ENCODE peak calls at places on chromosome 13, in four cellular contexts. One of them, this sample, is unnamed.

GRCh38 chr13:86142080-86142479 is 342.9 kb upstream of the SLITRK6 start:
- DNase-seq in CD4-positive, CD25-positive, alpha-beta regulatory T cell: no peak
- DNase-seq in heart right ventricle: no peak
- DNase-seq in esophagus muscularis mucosa: no peak
- DNase-seq in this sample: no peak

GRCh38 chr13:41291246-41291645 is 19.8 kb upstream of the NAA16 start:
- DNase-seq in CD4-positive, CD25-positive, alpha-beta regulatory T cell: no peak
- DNase-seq in heart right ventricle: no peak
- DNase-seq in esophagus muscularis mucosa: no peak
- DNase-seq in this sample: no peak

GRCh38 chr13:33676700-33677048 is 141.3 kb upstream of the RFC3 start:
- DNase-seq in CD4-positive, CD25-positive, alpha-beta regulatory T cell: no peak
- DNase-seq in heart right ventricle: peak; percentile 64
- DNase-seq in esophagus muscularis mucosa: no peak
- DNase-seq in this sample: peak; percentile 80

GRCh38 chr13:112887557-112887991 is 81.4 kb upstream of the MCF2L start:
- DNase-seq in CD4-positive, CD25-positive, alpha-beta regulatory T cell: no peak
- DNase-seq in heart right ventricle: no peak
- DNase-seq in esophagus muscularis mucosa: no peak
- DNase-seq in this sample: no peak

GRCh38 chr13:113782472-113782871 is 23.4 kb downstream of the TMEM255B start:
- DNase-seq in CD4-positive, CD25-positive, alpha-beta regulatory T cell: no peak
- DNase-seq in heart right ventricle: no peak
- DNase-seq in esophagus muscularis mucosa: no peak
- DNase-seq in this sample: no peak

GRCh38 chr13:112711528-112712265 is 21.9 kb downstream of the ATP11A start:
- DNase-seq in CD4-positive, CD25-positive, alpha-beta regulatory T cell: no peak
- DNase-seq in heart right ventricle: peak; percentile 88
- DNase-seq in esophagus muscularis mucosa: peak; percentile 96
- DNase-seq in this sample: peak; percentile 87

GRCh38 chr13:71644579-71644978 is 222.4 kb downstream of the DACH1 start:
- DNase-seq in CD4-positive, CD25-positive, alpha-beta regulatory T cell: no peak
- DNase-seq in heart right ventricle: no peak
- DNase-seq in esophagus muscularis mucosa: no peak
- DNase-seq in this sample: no peak

GRCh38 chr13:31209172-31209818 is 9.5 kb downstream of the B3GLCT start:
- DNase-seq in CD4-positive, CD25-positive, alpha-beta regulatory T cell: no peak
- DNase-seq in heart right ventricle: peak; percentile 80
- DNase-seq in esophagus muscularis mucosa: peak; percentile 92
- DNase-seq in this sample: peak; percentile 82

GRCh38 chr13:79749985-79750551 is 269.1 kb downstream of the NDFIP2 start:
- DNase-seq in CD4-positive, CD25-positive, alpha-beta regulatory T cell: no peak
- DNase-seq in heart right ventricle: peak; percentile 53
- DNase-seq in esophagus muscularis mucosa: no peak
- DNase-seq in this sample: peak; percentile 66

GRCh38 chr13:31824705-31825512 is 85.6 kb downstream of the RXFP2 start:
- DNase-seq in CD4-positive, CD25-positive, alpha-beta regulatory T cell: no peak
- DNase-seq in heart right ventricle: peak; percentile 37
- DNase-seq in esophagus muscularis mucosa: no peak
- DNase-seq in this sample: no peak

GRCh38 chr13:98749501-98749900 is 3.0 kb downstream of the SLC15A1 start:
- DNase-seq in CD4-positive, CD25-positive, alpha-beta regulatory T cell: no peak
- DNase-seq in heart right ventricle: no peak
- DNase-seq in esophagus muscularis mucosa: no peak
- DNase-seq in this sample: no peak

GRCh38 chr13:30806784-30807183 is 71.4 kb downstream of the ALOX5AP start:
- DNase-seq in CD4-positive, CD25-positive, alpha-beta regulatory T cell: no peak
- DNase-seq in heart right ventricle: no peak
- DNase-seq in esophagus muscularis mucosa: no peak
- DNase-seq in this sample: no peak

GRCh38 chr13:87661471-87661870 is 9.7 kb upstream of the SLITRK5 start:
- DNase-seq in CD4-positive, CD25-positive, alpha-beta regulatory T cell: no peak
- DNase-seq in heart right ventricle: no peak
- DNase-seq in esophagus muscularis mucosa: no peak
- DNase-seq in this sample: no peak

GRCh38 chr13:113110852-113111315 is 5.3 kb downstream of the F7 start:
- DNase-seq in CD4-positive, CD25-positive, alpha-beta regulatory T cell: no peak
- DNase-seq in heart right ventricle: no peak
- DNase-seq in esophagus muscularis mucosa: no peak
- DNase-seq in this sample: peak; percentile 42

GRCh38 chr13:93116809-93117208 is 109.8 kb upstream of the GPC6 start:
- DNase-seq in CD4-positive, CD25-positive, alpha-beta regulatory T cell: no peak
- DNase-seq in heart right ventricle: no peak
- DNase-seq in esophagus muscularis mucosa: no peak
- DNase-seq in this sample: no peak

GRCh38 chr13:77919351-77920294 is 992 bp upstream of the EDNRB start:
- DNase-seq in CD4-positive, CD25-positive, alpha-beta regulatory T cell: no peak
- DNase-seq in heart right ventricle: peak; percentile 51
- DNase-seq in esophagus muscularis mucosa: no peak
- DNase-seq in this sample: peak; percentile 89

GRCh38 chr13:92838786-92839185 is 387.8 kb upstream of the GPC6 start:
- DNase-seq in CD4-positive, CD25-positive, alpha-beta regulatory T cell: no peak
- DNase-seq in heart right ventricle: no peak
- DNase-seq in esophagus muscularis mucosa: no peak
- DNase-seq in this sample: no peak

GRCh38 chr13:77702364-77702763 is 4.9 kb downstream of the SLAIN1 start:
- DNase-seq in CD4-positive, CD25-positive, alpha-beta regulatory T cell: no peak
- DNase-seq in heart right ventricle: no peak
- DNase-seq in esophagus muscularis mucosa: no peak
- DNase-seq in this sample: no peak

GRCh38 chr13:112859817-112860190 is 109.2 kb upstream of the MCF2L start:
- DNase-seq in CD4-positive, CD25-positive, alpha-beta regulatory T cell: no peak
- DNase-seq in heart right ventricle: no peak
- DNase-seq in esophagus muscularis mucosa: no peak
- DNase-seq in this sample: no peak

GRCh38 chr13:79336971-79337370 is 69.1 kb downstream of the RBM26 start:
- DNase-seq in CD4-positive, CD25-positive, alpha-beta regulatory T cell: no peak
- DNase-seq in heart right ventricle: no peak
- DNase-seq in esophagus muscularis mucosa: no peak
- DNase-seq in this sample: no peak

GRCh38 chr13:33186851-33187250 is 98.7 kb downstream of the STARD13 start:
- DNase-seq in CD4-positive, CD25-positive, alpha-beta regulatory T cell: no peak
- DNase-seq in heart right ventricle: no peak
- DNase-seq in esophagus muscularis mucosa: no peak
- DNase-seq in this sample: no peak

GRCh38 chr13:80828759-80829158 is 487.8 kb upstream of the SPRY2 start:
- DNase-seq in CD4-positive, CD25-positive, alpha-beta regulatory T cell: no peak
- DNase-seq in heart right ventricle: no peak
- DNase-seq in esophagus muscularis mucosa: no peak
- DNase-seq in this sample: no peak

GRCh38 chr13:110964229-110965037 is 49.6 kb upstream of the ANKRD10 start:
- DNase-seq in CD4-positive, CD25-positive, alpha-beta regulatory T cell: no peak
- DNase-seq in heart right ventricle: no peak
- DNase-seq in esophagus muscularis mucosa: peak; percentile 50
- DNase-seq in this sample: no peak

GRCh38 chr13:47708386-47708785 is 292.7 kb downstream of the SUCLA2 start:
- DNase-seq in CD4-positive, CD25-positive, alpha-beta regulatory T cell: no peak
- DNase-seq in heart right ventricle: no peak
- DNase-seq in esophagus muscularis mucosa: no peak
- DNase-seq in this sample: no peak

GRCh38 chr13:45327253-45327954 is 13.6 kb downstream of the TPT1 start:
- DNase-seq in CD4-positive, CD25-positive, alpha-beta regulatory T cell: no peak
- DNase-seq in heart right ventricle: no peak
- DNase-seq in esophagus muscularis mucosa: no peak
- DNase-seq in this sample: no peak

GRCh38 chr13:113468461-113469147 is 15.3 kb upstream of the ADPRHL1 start:
- DNase-seq in CD4-positive, CD25-positive, alpha-beta regulatory T cell: no peak
- DNase-seq in heart right ventricle: no peak
- DNase-seq in esophagus muscularis mucosa: peak; percentile 55
- DNase-seq in this sample: no peak

GRCh38 chr13:22812793-22813192 is 368.0 kb upstream of the SGCG start:
- DNase-seq in CD4-positive, CD25-positive, alpha-beta regulatory T cell: no peak
- DNase-seq in heart right ventricle: no peak
- DNase-seq in esophagus muscularis mucosa: no peak
- DNase-seq in this sample: peak; percentile 54

GRCh38 chr13:70347947-70348620 is 239.8 kb upstream of the KLHL1 start:
- DNase-seq in CD4-positive, CD25-positive, alpha-beta regulatory T cell: no peak
- DNase-seq in heart right ventricle: no peak
- DNase-seq in esophagus muscularis mucosa: no peak
- DNase-seq in this sample: no peak

GRCh38 chr13:26186995-26187394 is 35.1 kb downstream of the RNF6 start:
- DNase-seq in CD4-positive, CD25-positive, alpha-beta regulatory T cell: no peak
- DNase-seq in heart right ventricle: no peak
- DNase-seq in esophagus muscularis mucosa: no peak
- DNase-seq in this sample: no peak

GRCh38 chr13:20715340-20715732 is 11.8 kb downstream of the IL17D start:
- DNase-seq in CD4-positive, CD25-positive, alpha-beta regulatory T cell: no peak
- DNase-seq in heart right ventricle: no peak
- DNase-seq in esophagus muscularis mucosa: no peak
- DNase-seq in this sample: no peak

GRCh38 chr13:98484289-98485219 is 92.4 kb downstream of the STK24 start:
- DNase-seq in CD4-positive, CD25-positive, alpha-beta regulatory T cell: peak; percentile 7
- DNase-seq in heart right ventricle: peak; percentile 72
- DNase-seq in esophagus muscularis mucosa: no peak
- DNase-seq in this sample: peak; percentile 72

GRCh38 chr13:110276553-110276950 is 30.4 kb downstream of the COL4A1 start:
- DNase-seq in CD4-positive, CD25-positive, alpha-beta regulatory T cell: no peak
- DNase-seq in heart right ventricle: no peak
- DNase-seq in esophagus muscularis mucosa: peak; percentile 78
- DNase-seq in this sample: no peak

GRCh38 chr13:40980466-40980865 is 38.6 kb downstream of the ELF1 start:
- DNase-seq in CD4-positive, CD25-positive, alpha-beta regulatory T cell: peak; percentile 70
- DNase-seq in heart right ventricle: no peak
- DNase-seq in esophagus muscularis mucosa: no peak
- DNase-seq in this sample: no peak

GRCh38 chr13:42991892-42992584 is at the start of gene EPSTI1:
- DNase-seq in CD4-positive, CD25-positive, alpha-beta regulatory T cell: peak; percentile 80
- DNase-seq in heart right ventricle: peak; percentile 73
- DNase-seq in esophagus muscularis mucosa: peak; percentile 94
- DNase-seq in this sample: peak; percentile 82

GRCh38 chr13:42396901-42397670 is 125.1 kb downstream of the AKAP11 start:
- DNase-seq in CD4-positive, CD25-positive, alpha-beta regulatory T cell: no peak
- DNase-seq in heart right ventricle: no peak
- DNase-seq in esophagus muscularis mucosa: no peak
- DNase-seq in this sample: no peak

GRCh38 chr13:36819811-36820140 is 754 bp downstream of the RFXAP start:
- DNase-seq in CD4-positive, CD25-positive, alpha-beta regulatory T cell: peak; percentile 33
- DNase-seq in heart right ventricle: peak; percentile 10
- DNase-seq in esophagus muscularis mucosa: no peak
- DNase-seq in this sample: no peak

GRCh38 chr13:106418556-106418955 is 116.9 kb downstream of the EFNB2 start:
- DNase-seq in CD4-positive, CD25-positive, alpha-beta regulatory T cell: no peak
- DNase-seq in heart right ventricle: no peak
- DNase-seq in esophagus muscularis mucosa: no peak
- DNase-seq in this sample: no peak

GRCh38 chr13:61148211-61148610 is 267.4 kb downstream of the PCDH20 start:
- DNase-seq in CD4-positive, CD25-positive, alpha-beta regulatory T cell: no peak
- DNase-seq in heart right ventricle: no peak
- DNase-seq in esophagus muscularis mucosa: no peak
- DNase-seq in this sample: no peak
- H3K9me3 ChIP-seq in CD4-positive, CD25-positive, alpha-beta regulatory T cell: no peaks in the 10 kb centered on the region
- H3K9me3 ChIP-seq in heart right ventricle: no peaks in the 10 kb centered on the region
- H3K9me3 ChIP-seq in esophagus muscularis mucosa: no peaks in the 10 kb centered on the region
- H3K9me3 ChIP-seq in this sample: no peaks in the 10 kb centered on the region

GRCh38 chr13:50131998-50132936 is 117.0 kb downstream of the KCNRG start:
- DNase-seq in CD4-positive, CD25-positive, alpha-beta regulatory T cell: peak; percentile 30
- DNase-seq in heart right ventricle: no peak
- DNase-seq in esophagus muscularis mucosa: peak; percentile 60
- DNase-seq in this sample: peak; percentile 48

GRCh38 chr13:50129923-50130685 is 114.9 kb downstream of the KCNRG start:
- DNase-seq in CD4-positive, CD25-positive, alpha-beta regulatory T cell: peak; percentile 41
- DNase-seq in heart right ventricle: peak; percentile 31
- DNase-seq in esophagus muscularis mucosa: peak; percentile 91
- DNase-seq in this sample: peak; percentile 64

GRCh38 chr13:50133277-50133953 is 118.2 kb downstream of the KCNRG start:
- DNase-seq in CD4-positive, CD25-positive, alpha-beta regulatory T cell: no peak
- DNase-seq in heart right ventricle: no peak
- DNase-seq in esophagus muscularis mucosa: no peak
- DNase-seq in this sample: peak; percentile 40

GRCh38 chr13:50130686-50131051 is 115.4 kb downstream of the KCNRG start:
- DNase-seq in CD4-positive, CD25-positive, alpha-beta regulatory T cell: peak; percentile 56
- DNase-seq in heart right ventricle: peak; percentile 36
- DNase-seq in esophagus muscularis mucosa: no peak
- DNase-seq in this sample: peak; percentile 61

GRCh38 chr13:50132937-50133276 is 117.7 kb downstream of the KCNRG start:
- DNase-seq in CD4-positive, CD25-positive, alpha-beta regulatory T cell: no peak
- DNase-seq in heart right ventricle: no peak
- DNase-seq in esophagus muscularis mucosa: no peak
- DNase-seq in this sample: no peak
- H3K27me3 ChIP-seq in CD4-positive, CD25-positive, alpha-beta regulatory T cell: peaks cover 22% of the 10 kb centered on the region
- H3K27me3 ChIP-seq in heart right ventricle: no peaks in the 10 kb centered on the region
- H3K27me3 ChIP-seq in esophagus muscularis mucosa: peaks cover 3% of the 10 kb centered on the region
- H3K27me3 ChIP-seq in this sample: no peaks in the 10 kb centered on the region

GRCh38 chr13:28538932-28539331 is 44.0 kb upstream of the FLT1 start:
- DNase-seq in CD4-positive, CD25-positive, alpha-beta regulatory T cell: no peak
- DNase-seq in heart right ventricle: no peak
- DNase-seq in esophagus muscularis mucosa: no peak
- DNase-seq in this sample: no peak
- H3K4me1 ChIP-seq in CD4-positive, CD25-positive, alpha-beta regulatory T cell: no peaks in the 10 kb centered on the region
- H3K4me1 ChIP-seq in heart right ventricle: no peaks in the 10 kb centered on the region
- H3K4me1 ChIP-seq in esophagus muscularis mucosa: no peaks in the 10 kb centered on the region
- H3K4me1 ChIP-seq in this sample: no peaks in the 10 kb centered on the region

DNA sequence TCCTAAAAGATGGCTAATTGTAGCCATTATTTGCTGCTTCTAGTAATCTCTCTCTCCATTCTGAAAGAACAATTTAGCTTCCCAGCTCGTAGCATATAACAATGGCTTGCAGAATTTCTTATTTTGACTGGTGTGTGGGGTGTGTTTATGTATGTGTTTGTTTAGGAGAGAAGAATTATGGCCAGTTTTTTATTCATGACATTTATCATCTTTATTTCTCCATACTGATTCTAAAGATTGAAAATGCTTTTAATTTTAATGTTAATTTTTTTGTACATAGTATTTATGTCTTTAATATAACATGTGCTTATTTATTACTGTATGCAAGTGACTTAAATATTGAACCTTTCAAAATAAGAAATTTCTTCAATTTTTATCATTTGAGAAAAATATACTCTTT is 115.8 kb upstream of the TMTC4 start:
- DNase-seq in CD4-positive, CD25-positive, alpha-beta regulatory T cell: no peak
- DNase-seq in heart right ventricle: no peak
- DNase-seq in esophagus muscularis mucosa: no peak
- DNase-seq in this sample: no peak
- H3K9me3 ChIP-seq in CD4-positive, CD25-positive, alpha-beta regulatory T cell: peaks cover 2% of the 10 kb centered on the region
- H3K9me3 ChIP-seq in heart right ventricle: no peaks in the 10 kb centered on the region
- H3K9me3 ChIP-seq in esophagus muscularis mucosa: peaks cover 24% of the 10 kb centered on the region
- H3K9me3 ChIP-seq in this sample: no peaks in the 10 kb centered on the region

This sample was measured in right cardiac atrium.